ENCODE peak calls at places on chromosomes 3 and 15, in ten cellular contexts. W, O, Y, H, G, C, V, P, F and M are unnamed samples.

GRCh38 chr3:183811638-183812037 is 13.7 kb downstream of the MAP6D1 start:
- DNase-seq in W (no peak), O (no peak), Y (no peak), H (no peak), G (no peak), C (no peak), V (no peak), P (no peak), F (no peak), M (no peak)

GRCh38 chr3:75049581-75049980 is 435.1 kb upstream of the CNTN3 start:
- DNase-seq in W (no peak), O (no peak), Y (no peak), H (no peak), G (no peak), C (no peak), V (no peak), P (no peak), F (no peak), M (no peak)

GRCh38 chr3:157475921-157476395 is 27.3 kb downstream of the VEPH1 start:
- DNase-seq in W (no peak), O (peak), Y (no peak), H (no peak), G (peak), C (no peak), V (no peak), P (no peak), F (no peak), M (no peak)

GRCh38 chr3:147360936-147361670 is 45.2 kb downstream of the ZIC4 start:
- DNase-seq in W (no peak), O (peak), Y (no peak), H (no peak), G (no peak), C (no peak), V (no peak), P (no peak), F (no peak), M (no peak)

GRCh38 chr15:34647569-34648334 is 64.3 kb upstream of the GOLGA8B start:
- DNase-seq in W (no peak), O (no peak), Y (no peak), H (peak), G (peak), C (no peak), V (no peak), P (no peak), F (no peak), M (no peak)

GRCh38 chr3:111033470-111034108 is 38.0 kb upstream of the NECTIN3 start:
- DNase-seq in W (no peak), O (no peak), Y (no peak), H (no peak), G (no peak), C (no peak), V (no peak), P (no peak), F (no peak), M (no peak)

GRCh38 chr3:60461199-60461598 is 790.1 kb downstream of the FHIT start:
- DNase-seq in W (no peak), O (no peak), Y (no peak), H (no peak), G (no peak), C (no peak), V (no peak), P (no peak), F (no peak), M (no peak)

GRCh38 chr3:142445816-142446254 is 2.0 kb downstream of the XRN1 start:
- DNase-seq in W (no peak), O (peak), Y (no peak), H (no peak), G (no peak), C (no peak), V (peak), P (no peak), F (no peak), M (no peak)

GRCh38 chr15:72724028-72724427 is 38.0 kb downstream of the BBS4 start:
- DNase-seq in W (no peak), O (no peak), Y (no peak), H (no peak), G (no peak), C (no peak), V (no peak), P (no peak), F (no peak), M (no peak)

GRCh38 chr3:63817209-63817608 is 1.9 kb upstream of the C3orf49 start:
- DNase-seq in W (no peak), O (no peak), Y (no peak), H (no peak), G (no peak), C (no peak), V (no peak), P (no peak), F (no peak), M (no peak)

GRCh38 chr3:138898301-138898700 is 48.6 kb downstream of the FOXL2 start:
- DNase-seq in W (no peak), O (peak), Y (no peak), H (no peak), G (no peak), C (no peak), V (peak), P (no peak), F (no peak), M (no peak)

GRCh38 chr15:100525894-100526512 is 2.7 kb downstream of the CERS3 start:
- DNase-seq in W (no peak), O (no peak), Y (no peak), H (peak), G (no peak), C (no peak), V (peak), P (no peak), F (no peak), M (no peak)

GRCh38 chr15:38854506-38854905 is 289.9 kb upstream of the RASGRP1 start:
- DNase-seq in W (no peak), O (no peak), Y (no peak), H (no peak), G (no peak), C (no peak), V (no peak), P (no peak), F (no peak), M (no peak)

GRCh38 chr15:42194502-42194901 is 13.6 kb downstream of the VPS39 start:
- DNase-seq in W (no peak), O (peak), Y (no peak), H (no peak), G (no peak), C (no peak), V (no peak), P (no peak), F (no peak), M (no peak)

GRCh38 chr3:36729204-36730056 is 34.9 kb downstream of the DCLK3 start:
- DNase-seq in W (no peak), O (peak), Y (peak), H (peak), G (peak), C (no peak), V (no peak), P (no peak), F (no peak), M (no peak)

GRCh38 chr3:104547040-104547439 is 819.7 kb upstream of the ALCAM start:
- DNase-seq in W (no peak), O (no peak), Y (no peak), H (no peak), G (peak), C (no peak), V (no peak), P (no peak), F (no peak), M (no peak)

GRCh38 chr15:92473784-92474183 is 80.1 kb downstream of the ST8SIA2 start:
- DNase-seq in W (no peak), O (no peak), Y (no peak), H (peak), G (no peak), C (no peak), V (no peak), P (no peak), F (no peak), M (no peak)

GRCh38 chr3:38397320-38397719 is 50.7 kb downstream of the XYLB start:
- DNase-seq in W (no peak), O (peak), Y (no peak), H (no peak), G (no peak), C (no peak), V (no peak), P (no peak), F (peak), M (no peak)